ENCODE peak calls at places on chromosomes 5 and 9, in five cellular contexts. J is K562; N is ureter; W is AML-193; B is activated T-helper 1 cell treated with anti-CD3 and anti-CD28 coated beads, Interleukin-12 subunit alpha, Interleukin-12 subunit beta, Interleukin-2, Interleukin-4 antibody, amounts not matched to agents 30 ng/mL and 10 ng/mL and 1 ng/mL, durations not matched to agents 14 hours and 24 hours and 36 hours. C is an unnamed sample.

GRCh38 chr9:114775981-114776380 is 29.9 kb downstream of the TNFSF15 start:
- DNase-seq in B (no peak), J (no peak), N (no peak), W (no peak), C (no peak)

GRCh38 chr9:83267741-83268140 is 204.8 kb upstream of the RASEF start:
- DNase-seq in N (no peak), J (no peak), B (no peak), W (no peak), C (no peak)

GRCh38 chr5:156920042-156920860 is 42.8 kb downstream of the TIMD4 start:
- DNase-seq in W (no peak), B (peak; percentile 80), N (no peak), J (no peak), C (no peak)

GRCh38 chr9:135345775-135346433 is 133.7 kb upstream of the PPP1R26 start:
- DNase-seq in W (no peak), N (no peak), B (no peak), J (no peak), C (no peak)

GRCh38 chr5:29896651-29897050 is 1296.8 kb upstream of the CDH6 start:
- DNase-seq in N (no peak), J (no peak), W (peak; percentile 43), B (no peak), C (no peak)

GRCh38 chr9:96553070-96553469 is 66.6 kb downstream of the CDC14B start:
- DNase-seq in B (no peak), J (no peak), N (no peak), W (no peak), C (no peak)

GRCh38 chr9:36401179-36401740 is 1.2 kb upstream of the RNF38 start:
- DNase-seq in B (no peak), N (no peak), W (peak; percentile 65), J (peak; percentile 84), C (no peak)

GRCh38 chr5:6962256-6962655 is 249.0 kb downstream of the TENT4A start:
- DNase-seq in N (no peak), B (no peak), J (no peak), W (no peak), C (no peak)

GRCh38 chr9:100425758-100426157 is 1.2 kb upstream of the MSANTD3 start:
- DNase-seq in N (no peak), B (no peak), J (no peak), W (no peak), C (no peak)

GRCh38 chr5:36635721-36636390 is 29.4 kb downstream of the SLC1A3 start:
- DNase-seq in N (no peak), W (no peak), B (no peak), J (no peak), C (no peak)

GRCh38 chr9:134972140-134972539 is 54.4 kb upstream of the FCN1 start:
- DNase-seq in W (no peak), N (no peak), B (no peak), J (no peak), C (no peak)

GRCh38 chr5:55450050-55450765 is 84.6 kb downstream of the PLPP1 start:
- DNase-seq in N (no peak), B (no peak), W (no peak), J (no peak), C (no peak)

GRCh38 chr9:101530076-101530711 is 3.5 kb upstream of the RNF20 start:
- DNase-seq in N (peak; percentile 73), B (peak; percentile 58), J (peak; percentile 83), W (peak; percentile 78), C (peak; percentile 72)

GRCh38 chr5:67536892-67537291 is 340.3 kb upstream of the CD180 start:
- DNase-seq in J (no peak), W (no peak), B (no peak), N (no peak), C (no peak)

GRCh38 chr9:134571946-134572914 is 69.4 kb upstream of the COL5A1 start:
- DNase-seq in N (peak; percentile 35), B (no peak), W (no peak), J (no peak), C (no peak)

GRCh38 chr5:147981074-147981473 is 74.7 kb upstream of the C5orf46 start:
- DNase-seq in W (no peak), B (no peak), N (no peak), J (no peak), C (no peak)

GRCh38 chr5:28301676-28302075 is 1263.3 kb upstream of the CDH9 start:
- DNase-seq in B (no peak), J (peak; percentile 0), W (no peak), N (no peak), C (no peak)

GRCh38 chr5:100723229-100723628 is 179.9 kb downstream of the ST8SIA4 start:
- DNase-seq in W (no peak), N (no peak), J (no peak), B (no peak), C (no peak)

GRCh38 chr5:150465926-150466325 is 16.4 kb upstream of the RPS14 start:
- DNase-seq in J (no peak), W (no peak), B (no peak), N (no peak), C (no peak)

GRCh38 chr5:21049900-21050299 is 1061.9 kb upstream of the CDH18 start:
- DNase-seq in N (no peak), B (no peak), W (no peak), J (no peak), C (no peak)

GRCh38 chr9:114425126-114425525 is 37.3 kb upstream of the AKNA start:
- DNase-seq in J (no peak), N (no peak), B (no peak), W (no peak), C (no peak)

GRCh38 chr5:154487541-154487940 is 9.5 kb upstream of the HAND1 start:
- DNase-seq in N (no peak), J (no peak), W (no peak), B (no peak), C (no peak)

GRCh38 chr9:114419796-114420195 is 32.0 kb upstream of the AKNA start:
- DNase-seq in B (no peak), J (no peak), W (no peak), N (no peak), C (no peak)

GRCh38 chr9:128323192-128323730 is 622 bp downstream of the COQ4 start:
- DNase-seq in J (no peak), N (no peak), W (no peak), B (no peak), C (no peak)

GRCh38 chr5:36444582-36444999 is 142.9 kb upstream of the RANBP3L start:
- DNase-seq in W (no peak), N (no peak), J (no peak), B (no peak), C (no peak)

GRCh38 chr5:39283231-39283818 is 64.0 kb upstream of the FYB1 start:
- DNase-seq in N (no peak), B (peak; percentile 54), J (peak; percentile 84), W (peak; percentile 67), C (peak; percentile 77)

GRCh38 chr9:76510041-76510440 is 51.1 kb downstream of the GCNT1 start:
- DNase-seq in B (no peak), J (no peak), W (no peak), N (no peak), C (no peak)

GRCh38 chr9:122580360-122580759 is 2.8 kb downstream of the OR1L8 start:
- DNase-seq in N (no peak), J (peak; percentile 64), B (no peak), W (no peak), C (no peak)

GRCh38 chr5:28219539-28219938 is 1181.2 kb upstream of the CDH9 start:
- DNase-seq in J (no peak), N (no peak), W (no peak), B (no peak), C (no peak)

GRCh38 chr5:177389368-177390169 is 5.3 kb downstream of the SLC34A1 start:
- DNase-seq in W (peak; percentile 35), J (no peak), B (peak; percentile 34), N (peak; percentile 84), C (peak; percentile 73)

GRCh38 chr9:130554606-130555005 is 24.8 kb upstream of the FUBP3 start:
- DNase-seq in J (no peak), N (no peak), W (no peak), B (no peak), C (no peak)

GRCh38 chr5:90632799-90633198 is 74.2 kb downstream of the ADGRV1 start:
- DNase-seq in W (no peak), J (no peak), N (no peak), B (no peak), C (no peak)

GRCh38 chr9:962023-962422 is 14.4 kb upstream of the DMRT3 start:
- DNase-seq in N (no peak), J (no peak), B (no peak), W (no peak), C (no peak)

GRCh38 chr5:54942064-54942778 is 43.2 kb downstream of the ESM1 start:
- DNase-seq in B (no peak), W (no peak), N (no peak), J (no peak), C (no peak)

GRCh38 chr9:4334439-4334838 is 34.6 kb upstream of the GLIS3 start:
- DNase-seq in B (no peak), W (no peak), J (no peak), N (peak; percentile 67), C (no peak)

GRCh38 chr9:137604345-137605145 is 941 bp upstream of the ARRDC1 start:
- DNase-seq in N (peak; percentile 67), W (no peak), B (no peak), J (no peak), C (no peak)